ENCODE peak calls at places on chromosome 10, in five cellular contexts. W is HepG2, S is K562, I is GM12878, L is H1. E is an unnamed sample.

GRCh38 chr10:97714401-97715258 is 1.1 kb downstream of the MARVELD1 start:
- DNase-seq in W (no peak), S (peak; percentile 31), I (no peak), L (no peak), E (peak; percentile 49)

GRCh38 chr10:84234508-84234907 is 6.8 kb downstream of the LRIT1 start:
- DNase-seq in W (no peak), S (no peak), I (no peak), L (no peak), E (no peak)

GRCh38 chr10:72952189-72952900 is 2.3 kb downstream of the PLA2G12B start:
- DNase-seq in W (peak; percentile 16), S (no peak), I (no peak), L (no peak), E (no peak)

GRCh38 chr10:23694921-23695824 is 256.3 kb downstream of the OTUD1 start:
- DNase-seq in W (no peak), S (no peak), I (no peak), L (no peak), E (no peak)

GRCh38 chr10:17365402-17365801 is 89.0 kb downstream of the ST8SIA6 start:
- DNase-seq in W (no peak), S (no peak), I (no peak), L (no peak), E (no peak)

GRCh38 chr10:74645681-74646080 is 180.7 kb upstream of the KAT6B start:
- DNase-seq in W (no peak), S (no peak), I (no peak), L (no peak), E (no peak)

GRCh38 chr10:59757966-59758365 is 4.7 kb upstream of the MRLN start:
- DNase-seq in W (no peak), S (no peak), I (no peak), L (no peak), E (no peak)

GRCh38 chr10:53135213-53135896 is 362.8 kb upstream of the MBL2 start:
- DNase-seq in W (peak; percentile 39), S (no peak), I (no peak), L (no peak), E (no peak)

GRCh38 chr10:17348111-17349008 is 106.0 kb downstream of the ST8SIA6 start:
- DNase-seq in W (no peak), S (peak; percentile 72), I (no peak), L (no peak), E (no peak)

GRCh38 chr10:7119325-7120015 is 291.4 kb downstream of the SFMBT2 start:
- DNase-seq in W (no peak), S (peak; percentile 81), I (no peak), L (no peak), E (no peak)

GRCh38 chr10:74306227-74306982 is 155.4 kb downstream of the ADK start:
- DNase-seq in W (no peak), S (no peak), I (no peak), L (no peak), E (no peak)

GRCh38 chr10:133403359-133403758 is 9.4 kb downstream of the MTG1 start:
- DNase-seq in W (no peak), S (no peak), I (no peak), L (no peak), E (no peak)

GRCh38 chr10:35225204-35225603 is 98.6 kb downstream of the CREM start:
- DNase-seq in W (no peak), S (no peak), I (no peak), L (no peak), E (no peak)

GRCh38 chr10:5876181-5876768 is 13.4 kb downstream of the ANKRD16 start:
- DNase-seq in W (no peak), S (no peak), I (no peak), L (no peak), E (no peak)

GRCh38 chr10:134743-135600 is at the start of gene ZMYND11:
- DNase-seq in W (no peak), S (peak; percentile 83), I (no peak), L (no peak), E (peak; percentile 60)
- TF ChIP-seq POLR2A in W (peak; percentile 28), S (no peak), I (peak; percentile 73), L (peak; percentile 24), E (peak; percentile 43)

DNA sequence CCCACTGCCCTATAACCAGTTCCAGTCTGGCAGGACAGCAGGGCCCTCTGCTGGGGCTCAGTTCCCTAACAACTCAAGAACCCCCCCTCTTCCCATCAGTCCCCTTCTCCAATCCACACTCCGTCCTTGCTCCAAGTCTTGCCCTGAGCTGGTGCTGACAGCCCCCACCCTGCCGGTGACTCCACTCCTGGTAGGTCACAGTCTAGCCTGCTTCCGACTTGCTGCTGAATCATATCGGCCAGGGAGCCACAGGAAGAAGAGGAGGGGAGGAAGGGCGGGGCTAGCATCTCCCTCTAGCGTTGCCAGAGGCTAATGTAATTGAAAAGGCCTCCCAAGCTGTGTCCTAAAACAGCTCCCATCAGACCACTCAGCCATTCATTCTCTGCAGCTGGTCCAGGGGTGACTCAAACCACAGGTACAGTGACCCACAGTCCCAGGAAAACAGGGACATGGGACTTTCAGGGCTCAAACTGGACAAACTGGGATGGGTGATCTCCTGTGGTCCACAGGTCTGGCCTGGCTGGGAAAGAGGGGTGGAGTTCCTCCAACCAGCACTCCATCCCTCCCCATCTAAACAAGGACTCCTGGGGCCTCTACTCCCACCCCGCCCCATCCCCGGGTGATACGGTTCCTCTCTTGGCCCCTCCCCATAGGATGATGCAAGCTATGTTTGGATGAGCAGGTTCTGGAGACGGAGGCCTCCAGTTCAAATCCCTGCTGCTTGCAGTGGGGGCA is 158.8 kb downstream of the SH3PXD2A start:
- DNase-seq in W (no peak), S (peak; percentile 84), I (no peak), L (peak; percentile 53), E (peak; percentile 85)
- TF ChIP-seq POLR2AphosphoS5 in W (no peak), S (no peak), I (no peak), L (no peak), E (no peak)

GRCh38 chr10:110638319-110638718 is 5.8 kb upstream of the RBM20 start:
- DNase-seq in W (no peak), S (no peak), I (no peak), L (no peak), E (no peak)

GRCh38 chr10:110642980-110643655 is 1.0 kb upstream of the RBM20 start:
- DNase-seq in W (no peak), S (no peak), I (no peak), L (no peak), E (no peak)

GRCh38 chr10:110642204-110642979 is 1.7 kb upstream of the RBM20 start:
- DNase-seq in W (no peak), S (no peak), I (no peak), L (no peak), E (no peak)

GRCh38 chr10:110643670-110644597 is at the start of gene RBM20:
- DNase-seq in W (no peak), S (peak; percentile 76), I (no peak), L (no peak), E (peak; percentile 20)

GRCh38 chr10:110641256-110641655 is 2.9 kb upstream of the RBM20 start:
- DNase-seq in W (peak; percentile 56), S (peak; percentile 55), I (no peak), L (no peak), E (no peak)
- TF ChIP-seq TAF1 in W (no peak), S (no peak), I (no peak), L (no peak), E (no peak)

GRCh38 chr10:26612151-26612915 is 85.2 kb upstream of the PDSS1 start:
- DNase-seq in W (no peak), S (no peak), I (no peak), L (no peak), E (no peak)
- TF ChIP-seq POLR2A in W (no peak), S (no peak), I (no peak), L (no peak), E (no peak)

DNA sequence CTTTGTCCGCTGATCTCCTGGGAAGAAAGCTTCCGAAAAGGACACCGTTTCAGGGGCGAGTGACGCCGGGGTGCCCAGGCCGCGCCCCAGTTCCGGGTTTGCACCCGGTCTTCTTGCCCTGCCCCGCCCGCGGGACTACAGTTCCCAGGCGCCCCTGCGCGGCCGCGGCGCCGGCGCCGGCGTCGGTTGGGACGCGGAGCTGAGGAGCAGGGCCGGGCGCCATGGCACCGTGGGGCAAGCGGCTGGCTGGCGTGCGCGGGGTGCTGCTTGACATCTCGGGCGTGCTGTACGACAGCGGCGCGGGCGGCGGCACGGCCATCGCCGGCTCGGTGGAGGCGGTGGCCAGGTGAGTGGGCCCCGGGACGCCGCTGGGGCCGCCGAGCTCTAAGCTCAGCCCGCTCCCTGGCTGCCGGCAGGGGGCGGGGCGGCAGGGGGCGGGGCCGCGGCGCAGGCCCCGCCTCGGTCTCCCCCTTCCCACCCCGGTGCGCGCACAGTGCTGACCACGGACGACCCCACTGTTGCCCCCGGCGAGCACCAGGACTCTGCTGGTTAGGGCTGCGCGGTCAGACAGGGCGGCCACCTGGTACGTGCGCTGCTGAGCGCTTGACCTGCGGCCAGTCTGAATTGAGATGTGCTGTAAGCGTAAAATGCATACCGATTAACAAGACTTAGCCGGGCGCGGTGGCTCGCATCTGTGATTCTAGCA is at the start of gene LHPP:
- DNase-seq in W (peak; percentile 54), S (peak; percentile 81), I (peak; percentile 32), L (no peak), E (peak; percentile 94)
- TF ChIP-seq POLR2AphosphoS5 in W (peak; percentile 55), S (no peak), I (no peak), L (no peak), E (no peak)

GRCh38 chr10:110802551-110803238 is 69.0 kb upstream of the PDCD4 start:
- DNase-seq in W (peak; percentile 49), S (no peak), I (peak; percentile 85), L (no peak), E (no peak)
- TF ChIP-seq TAF1 in W (no peak), S (no peak), I (no peak), L (no peak), E (no peak)